ENCODE peak calls at places on chromosome 7, in ten cellular contexts. One of them, this sample, is unnamed.

GRCh38 chr7:133602291-133602690 is 349.4 kb downstream of the EXOC4 start:
- DNase-seq in IMR-90: peak; percentile 69
- DNase-seq in right atrium auricular region: no peak
- DNase-seq in fibroblast of lung: peak; percentile 50
- DNase-seq in right lobe of liver: no peak
- DNase-seq in A549: no peak
- DNase-seq in choroid plexus epithelial cell: peak; percentile 75
- DNase-seq in hepatocyte: no peak
- DNase-seq in left ventricle myocardium inferior: no peak
- DNase-seq in pancreas: no peak
- DNase-seq in this sample: peak; percentile 66

GRCh38 chr7:12759112-12759511 is 71.7 kb downstream of the ARL4A start:
- DNase-seq in hepatocyte: no peak
- DNase-seq in right lobe of liver: no peak
- DNase-seq in choroid plexus epithelial cell: peak; percentile 36
- DNase-seq in fibroblast of lung: no peak
- DNase-seq in right atrium auricular region: no peak
- DNase-seq in IMR-90: no peak
- DNase-seq in A549: peak; percentile 34
- DNase-seq in pancreas: no peak
- DNase-seq in left ventricle myocardium inferior: no peak
- DNase-seq in this sample: peak; percentile 63

GRCh38 chr7:87223666-87224065 is 4.1 kb upstream of the TMEM243 start:
- DNase-seq in fibroblast of lung: no peak
- DNase-seq in pancreas: no peak
- DNase-seq in right lobe of liver: no peak
- DNase-seq in choroid plexus epithelial cell: no peak
- DNase-seq in right atrium auricular region: no peak
- DNase-seq in IMR-90: peak; percentile 46
- DNase-seq in left ventricle myocardium inferior: no peak
- DNase-seq in hepatocyte: no peak
- DNase-seq in A549: no peak
- DNase-seq in this sample: no peak

GRCh38 chr7:146331369-146331768 is 214.8 kb downstream of the CNTNAP2 start:
- DNase-seq in pancreas: no peak
- DNase-seq in A549: no peak
- DNase-seq in fibroblast of lung: no peak
- DNase-seq in right atrium auricular region: no peak
- DNase-seq in hepatocyte: no peak
- DNase-seq in IMR-90: no peak
- DNase-seq in left ventricle myocardium inferior: no peak
- DNase-seq in choroid plexus epithelial cell: no peak
- DNase-seq in right lobe of liver: no peak
- DNase-seq in this sample: no peak

GRCh38 chr7:37193087-37193774 is 255.4 kb downstream of the ELMO1 start:
- DNase-seq in choroid plexus epithelial cell: peak; percentile 48
- DNase-seq in A549: no peak
- DNase-seq in pancreas: no peak
- DNase-seq in right lobe of liver: no peak
- DNase-seq in hepatocyte: no peak
- DNase-seq in IMR-90: no peak
- DNase-seq in left ventricle myocardium inferior: no peak
- DNase-seq in fibroblast of lung: no peak
- DNase-seq in right atrium auricular region: peak; percentile 74
- DNase-seq in this sample: peak; percentile 5

GRCh38 chr7:114369294-114369693 is 45.3 kb upstream of the FOXP2 start:
- DNase-seq in right atrium auricular region: no peak
- DNase-seq in right lobe of liver: no peak
- DNase-seq in fibroblast of lung: no peak
- DNase-seq in A549: no peak
- DNase-seq in pancreas: no peak
- DNase-seq in IMR-90: no peak
- DNase-seq in choroid plexus epithelial cell: no peak
- DNase-seq in left ventricle myocardium inferior: no peak
- DNase-seq in hepatocyte: no peak
- DNase-seq in this sample: no peak

GRCh38 chr7:111232249-111233084 is 141.5 kb downstream of the LRRN3 start:
- DNase-seq in right atrium auricular region: no peak
- DNase-seq in left ventricle myocardium inferior: no peak
- DNase-seq in IMR-90: peak; percentile 75
- DNase-seq in hepatocyte: no peak
- DNase-seq in A549: peak; percentile 61
- DNase-seq in pancreas: no peak
- DNase-seq in fibroblast of lung: peak; percentile 43
- DNase-seq in choroid plexus epithelial cell: peak; percentile 75
- DNase-seq in right lobe of liver: no peak
- DNase-seq in this sample: peak; percentile 65

GRCh38 chr7:26688936-26689506 is 175.4 kb downstream of the SKAP2 start:
- DNase-seq in pancreas: no peak
- DNase-seq in right lobe of liver: no peak
- DNase-seq in hepatocyte: no peak
- DNase-seq in left ventricle myocardium inferior: no peak
- DNase-seq in fibroblast of lung: no peak
- DNase-seq in IMR-90: no peak
- DNase-seq in A549: no peak
- DNase-seq in choroid plexus epithelial cell: no peak
- DNase-seq in right atrium auricular region: no peak
- DNase-seq in this sample: no peak

GRCh38 chr7:24812313-24812945 is 55.2 kb upstream of the GSDME start:
- DNase-seq in right atrium auricular region: no peak
- DNase-seq in choroid plexus epithelial cell: peak; percentile 58
- DNase-seq in right lobe of liver: peak; percentile 60
- DNase-seq in fibroblast of lung: peak; percentile 50
- DNase-seq in left ventricle myocardium inferior: peak; percentile 21
- DNase-seq in hepatocyte: peak; percentile 76
- DNase-seq in IMR-90: peak; percentile 36
- DNase-seq in A549: peak; percentile 40
- DNase-seq in pancreas: peak; percentile 27
- DNase-seq in this sample: peak; percentile 39

GRCh38 chr7:75719626-75720025 is 19.1 kb downstream of the HIP1 start:
- DNase-seq in fibroblast of lung: no peak
- DNase-seq in IMR-90: no peak
- DNase-seq in right lobe of liver: no peak
- DNase-seq in choroid plexus epithelial cell: no peak
- DNase-seq in left ventricle myocardium inferior: no peak
- DNase-seq in pancreas: no peak
- DNase-seq in hepatocyte: no peak
- DNase-seq in right atrium auricular region: no peak
- DNase-seq in A549: no peak
- DNase-seq in this sample: no peak

GRCh38 chr7:54995631-54996340 is 23.0 kb upstream of the EGFR start:
- DNase-seq in right lobe of liver: no peak
- DNase-seq in right atrium auricular region: no peak
- DNase-seq in A549: peak; percentile 85
- DNase-seq in fibroblast of lung: no peak
- DNase-seq in hepatocyte: peak; percentile 39
- DNase-seq in IMR-90: peak; percentile 91
- DNase-seq in choroid plexus epithelial cell: peak; percentile 47
- DNase-seq in left ventricle myocardium inferior: no peak
- DNase-seq in pancreas: no peak
- DNase-seq in this sample: peak; percentile 53

GRCh38 chr7:54996391-54996790 is 22.4 kb upstream of the EGFR start:
- DNase-seq in pancreas: no peak
- DNase-seq in IMR-90: no peak
- DNase-seq in right atrium auricular region: no peak
- DNase-seq in fibroblast of lung: no peak
- DNase-seq in A549: no peak
- DNase-seq in choroid plexus epithelial cell: no peak
- DNase-seq in left ventricle myocardium inferior: no peak
- DNase-seq in right lobe of liver: no peak
- DNase-seq in hepatocyte: no peak
- DNase-seq in this sample: no peak

GRCh38 chr7:54991341-54991740 is 27.5 kb upstream of the EGFR start:
- DNase-seq in left ventricle myocardium inferior: no peak
- DNase-seq in right atrium auricular region: no peak
- DNase-seq in A549: no peak
- DNase-seq in fibroblast of lung: no peak
- DNase-seq in IMR-90: no peak
- DNase-seq in hepatocyte: no peak
- DNase-seq in right lobe of liver: no peak
- DNase-seq in choroid plexus epithelial cell: no peak
- DNase-seq in pancreas: no peak
- DNase-seq in this sample: no peak

GRCh38 chr7:54992876-54993490 is 25.8 kb upstream of the EGFR start:
- DNase-seq in pancreas: no peak
- DNase-seq in hepatocyte: no peak
- DNase-seq in choroid plexus epithelial cell: peak; percentile 13
- DNase-seq in right atrium auricular region: no peak
- DNase-seq in left ventricle myocardium inferior: no peak
- DNase-seq in fibroblast of lung: peak; percentile 47
- DNase-seq in right lobe of liver: no peak
- DNase-seq in A549: no peak
- DNase-seq in IMR-90: peak; percentile 11
- DNase-seq in this sample: no peak

GRCh38 chr7:54995166-54995565 is 23.7 kb upstream of the EGFR start:
- DNase-seq in choroid plexus epithelial cell: no peak
- DNase-seq in IMR-90: no peak
- DNase-seq in right atrium auricular region: no peak
- DNase-seq in fibroblast of lung: no peak
- DNase-seq in pancreas: no peak
- DNase-seq in hepatocyte: no peak
- DNase-seq in right lobe of liver: no peak
- DNase-seq in left ventricle myocardium inferior: no peak
- DNase-seq in A549: no peak
- DNase-seq in this sample: no peak
- TF ChIP-seq CTCF in choroid plexus epithelial cell: no peak
- TF ChIP-seq CTCF in IMR-90: no peak
- TF ChIP-seq CTCF in right atrium auricular region: no peak
- TF ChIP-seq CTCF in fibroblast of lung: no peak
- TF ChIP-seq CTCF in pancreas: no peak
- TF ChIP-seq CTCF in hepatocyte: no peak
- TF ChIP-seq CTCF in right lobe of liver: no peak
- TF ChIP-seq CTCF in left ventricle myocardium inferior: no peak
- TF ChIP-seq CTCF in A549: no peak
- TF ChIP-seq CTCF in this sample: no peak

GRCh38 chr7:158586499-158587191 is 978 bp downstream of the PTPRN2 start:
- DNase-seq in right atrium auricular region: no peak
- DNase-seq in A549: no peak
- DNase-seq in fibroblast of lung: no peak
- DNase-seq in left ventricle myocardium inferior: no peak
- DNase-seq in pancreas: peak; percentile 42
- DNase-seq in right lobe of liver: no peak
- DNase-seq in IMR-90: no peak
- DNase-seq in hepatocyte: no peak
- DNase-seq in choroid plexus epithelial cell: no peak
- DNase-seq in this sample: no peak

GRCh38 chr7:158583810-158584209 is 3.8 kb downstream of the PTPRN2 start:
- DNase-seq in left ventricle myocardium inferior: no peak
- DNase-seq in right lobe of liver: no peak
- DNase-seq in A549: no peak
- DNase-seq in hepatocyte: no peak
- DNase-seq in fibroblast of lung: no peak
- DNase-seq in right atrium auricular region: no peak
- DNase-seq in choroid plexus epithelial cell: no peak
- DNase-seq in pancreas: no peak
- DNase-seq in IMR-90: no peak
- DNase-seq in this sample: no peak

GRCh38 chr7:158584392-158584791 is 3.2 kb downstream of the PTPRN2 start:
- DNase-seq in A549: no peak
- DNase-seq in IMR-90: no peak
- DNase-seq in left ventricle myocardium inferior: no peak
- DNase-seq in fibroblast of lung: no peak
- DNase-seq in pancreas: no peak
- DNase-seq in choroid plexus epithelial cell: no peak
- DNase-seq in right atrium auricular region: no peak
- DNase-seq in right lobe of liver: no peak
- DNase-seq in hepatocyte: no peak
- DNase-seq in this sample: no peak

GRCh38 chr7:158587425-158588084 is at the start of gene PTPRN2:
- DNase-seq in choroid plexus epithelial cell: peak; percentile 67
- DNase-seq in right lobe of liver: peak; percentile 65
- DNase-seq in pancreas: peak; percentile 69
- DNase-seq in hepatocyte: peak; percentile 92
- DNase-seq in IMR-90: peak; percentile 42
- DNase-seq in left ventricle myocardium inferior: peak; percentile 59
- DNase-seq in A549: peak; percentile 47
- DNase-seq in right atrium auricular region: no peak
- DNase-seq in fibroblast of lung: peak; percentile 54
- DNase-seq in this sample: peak; percentile 39

DNA sequence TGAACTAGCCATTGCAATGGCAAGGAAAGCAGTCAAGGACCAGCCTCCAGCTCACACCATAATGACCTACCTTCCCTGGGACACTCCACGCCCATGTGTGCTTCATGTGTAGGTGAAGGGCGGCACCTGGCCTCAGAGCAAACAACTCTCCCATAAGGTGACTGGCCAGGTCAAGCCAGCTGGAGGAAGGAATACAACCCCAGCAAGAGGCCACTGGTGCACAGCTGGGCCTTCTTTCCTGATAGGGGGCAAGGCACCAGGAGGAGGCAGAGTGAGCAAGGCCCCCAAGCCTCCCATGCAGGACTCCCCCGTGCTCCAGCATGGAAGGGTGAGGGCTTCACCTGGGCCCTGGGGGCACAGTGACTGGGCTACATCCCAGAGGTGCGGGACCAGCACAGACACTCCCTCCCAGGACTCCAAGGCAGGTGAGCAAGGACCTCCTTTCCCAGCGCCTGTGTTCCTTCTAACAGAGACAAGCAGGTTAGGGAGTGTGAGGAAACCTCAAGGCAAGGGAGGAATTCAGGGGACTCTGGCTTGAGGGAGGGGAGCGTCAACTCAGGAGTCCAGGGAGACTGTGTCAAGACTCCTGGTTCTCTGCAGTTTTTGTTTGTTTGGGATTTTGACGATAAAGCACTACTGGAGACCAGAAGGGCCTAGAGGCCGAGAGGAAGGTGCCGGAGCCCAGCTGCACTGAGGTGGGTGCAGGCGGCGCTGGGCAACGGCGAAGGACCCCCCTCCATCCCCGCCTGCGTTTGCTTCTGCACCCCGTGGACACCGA is 1.7 kb downstream of the PTPRN2 start:
- DNase-seq in pancreas: peak; percentile 59
- DNase-seq in right lobe of liver: no peak
- DNase-seq in IMR-90: no peak
- DNase-seq in left ventricle myocardium inferior: no peak
- DNase-seq in hepatocyte: no peak
- DNase-seq in choroid plexus epithelial cell: no peak
- DNase-seq in right atrium auricular region: no peak
- DNase-seq in A549: no peak
- DNase-seq in fibroblast of lung: no peak
- DNase-seq in this sample: no peak
- H3K4me3 ChIP-seq in pancreas: no peak overlapping the region
- H3K4me3 ChIP-seq in right lobe of liver: no peak overlapping the region
- H3K4me3 ChIP-seq in IMR-90: no peak overlapping the region
- H3K4me3 ChIP-seq in left ventricle myocardium inferior: peak overlapping the region; percentile 52
- H3K4me3 ChIP-seq in hepatocyte: no peak overlapping the region
- H3K4me3 ChIP-seq in choroid plexus epithelial cell: no peak overlapping the region
- H3K4me3 ChIP-seq in right atrium auricular region: no peak overlapping the region
- H3K4me3 ChIP-seq in A549: no peak overlapping the region
- H3K4me3 ChIP-seq in fibroblast of lung: no peak overlapping the region
- H3K4me3 ChIP-seq in this sample: no peak overlapping the region

GRCh38 chr7:1176891-1177373 is 16.9 kb upstream of the ZFAND2A start:
- DNase-seq in choroid plexus epithelial cell: peak; percentile 73
- DNase-seq in A549: peak; percentile 86
- DNase-seq in left ventricle myocardium inferior: peak; percentile 62
- DNase-seq in hepatocyte: peak; percentile 69
- DNase-seq in IMR-90: peak; percentile 31
- DNase-seq in right lobe of liver: peak; percentile 74
- DNase-seq in pancreas: peak; percentile 53
- DNase-seq in right atrium auricular region: no peak
- DNase-seq in fibroblast of lung: peak; percentile 58
- DNase-seq in this sample: peak; percentile 44
- TF ChIP-seq CTCF in choroid plexus epithelial cell: peak; percentile 72
- TF ChIP-seq CTCF in A549: peak; percentile 61
- TF ChIP-seq CTCF in left ventricle myocardium inferior: peak; percentile 62
- TF ChIP-seq CTCF in hepatocyte: peak; percentile 44
- TF ChIP-seq CTCF in IMR-90: peak; percentile 56
- TF ChIP-seq CTCF in right lobe of liver: peak; percentile 56
- TF ChIP-seq CTCF in pancreas: peak; percentile 33
- TF ChIP-seq CTCF in right atrium auricular region: peak; percentile 49
- TF ChIP-seq CTCF in fibroblast of lung: peak; percentile 32
- TF ChIP-seq CTCF in this sample: peak; percentile 67

GRCh38 chr7:116772926-116773749 is 89.2 kb upstream of the CAPZA2 start:
- DNase-seq in A549: no peak
- DNase-seq in right lobe of liver: no peak
- DNase-seq in choroid plexus epithelial cell: no peak
- DNase-seq in IMR-90: no peak
- DNase-seq in pancreas: no peak
- DNase-seq in left ventricle myocardium inferior: no peak
- DNase-seq in fibroblast of lung: no peak
- DNase-seq in hepatocyte: no peak
- DNase-seq in right atrium auricular region: no peak
- DNase-seq in this sample: no peak
- H3K4me3 ChIP-seq in A549: peak overlapping the region; percentile 17
- H3K4me3 ChIP-seq in right lobe of liver: no peak overlapping the region
- H3K4me3 ChIP-seq in choroid plexus epithelial cell: no peak overlapping the region
- H3K4me3 ChIP-seq in IMR-90: no peak overlapping the region
- H3K4me3 ChIP-seq in pancreas: no peak overlapping the region
- H3K4me3 ChIP-seq in left ventricle myocardium inferior: no peak overlapping the region
- H3K4me3 ChIP-seq in fibroblast of lung: no peak overlapping the region
- H3K4me3 ChIP-seq in hepatocyte: no peak overlapping the region
- H3K4me3 ChIP-seq in right atrium auricular region: no peak overlapping the region
- H3K4me3 ChIP-seq in this sample: no peak overlapping the region

This sample was measured in astrocyte of the spinal cord.